ENCODE peak calls at places on chromosomes 7 and 10, in eight cellular contexts. A is uterus, L is psoas muscle, T is heart left ventricle, F is esophagus squamous epithelium, M is IMR-90, R is neuronal stem cell, J is left lung. H is an unnamed sample. For H3K4me1, the result is how much of the 10 kb centered on the place peaks cover.

GRCh38 chr7:6476596-6477374 is 29.0 kb upstream of the DAGLB start:
- DNase-seq in A (no peak), J (no peak), M (no peak), T (no peak), L (no peak), F (no peak), R (no peak), H (no peak)

GRCh38 chr10:71766717-71767419 is 6.5 kb downstream of the VSIR start:
- DNase-seq in L (peak), J (no peak), F (no peak), A (peak), R (no peak), M (peak), T (peak), H (no peak)

GRCh38 chr10:119029613-119030420 is at the start of gene NANOS1:
- DNase-seq in J (peak), T (no peak), M (peak), A (no peak), F (no peak), R (peak), L (peak), H (peak)

GRCh38 chr10:50882540-50882983 is 2.9 kb downstream of the A1CF start:
- DNase-seq in T (no peak), J (no peak), R (no peak), A (no peak), M (no peak), L (no peak), F (no peak), H (no peak)

GRCh38 chr10:49361735-49362568 is 33.9 kb downstream of the DRGX start:
- DNase-seq in F (no peak), A (no peak), M (no peak), L (no peak), J (no peak), T (no peak), R (no peak), H (no peak)

GRCh38 chr7:23246540-23246939 is at the start of gene GPNMB:
- DNase-seq in T (peak), F (no peak), M (peak), L (peak), A (peak), J (no peak), R (no peak), H (no peak)

GRCh38 chr10:131702521-131703356 is 198.1 kb upstream of the PPP2R2D start:
- DNase-seq in M (no peak), L (no peak), T (no peak), R (no peak), F (no peak), A (peak), J (peak), H (no peak)

GRCh38 chr10:14205246-14205645 is 125.5 kb downstream of the FRMD4A start:
- DNase-seq in A (no peak), L (no peak), J (no peak), R (no peak), F (no peak), M (no peak), T (no peak), H (no peak)

GRCh38 chr10:46555713-46556514 is 544 bp downstream of the GPRIN2 start:
- DNase-seq in R (peak), A (no peak), M (no peak), T (peak), F (no peak), L (peak), J (peak), H (no peak)

GRCh38 chr10:18279202-18279601 is 139.0 kb downstream of the CACNB2 start:
- DNase-seq in A (no peak), M (peak), R (no peak), F (no peak), T (no peak), L (no peak), J (no peak), H (no peak)

GRCh38 chr7:103348452-103348851 is 1.0 kb downstream of the PSMC2 start:
- DNase-seq in L (no peak), F (no peak), T (no peak), R (no peak), A (no peak), J (peak), M (no peak), H (no peak)

GRCh38 chr7:95430864-95431263 is 4.0 kb downstream of the PON2 start:
- DNase-seq in F (no peak), T (no peak), R (no peak), A (no peak), L (no peak), J (no peak), M (peak), H (no peak)

GRCh38 chr7:20745716-20746115 is 41.0 kb downstream of the SP8 start:
- DNase-seq in T (no peak), R (peak), F (no peak), J (no peak), A (no peak), M (no peak), L (no peak), H (no peak)

GRCh38 chr10:113176652-113177155 is 226.7 kb downstream of the TCF7L2 start:
- DNase-seq in M (no peak), J (no peak), T (no peak), A (no peak), L (no peak), R (no peak), F (no peak), H (no peak)

GRCh38 chr10:12333382-12334185 is 15.8 kb upstream of the CAMK1D start:
- DNase-seq in M (peak), F (no peak), J (no peak), A (peak), L (peak), T (peak), R (no peak), H (no peak)

GRCh38 chr7:31782411-31782991 is 95.5 kb downstream of the PPP1R17 start:
- DNase-seq in R (peak), A (no peak), F (no peak), J (no peak), M (peak), L (no peak), T (no peak), H (no peak)

GRCh38 chr10:47353351-47353750 is 5.2 kb downstream of the RBP3 start:
- DNase-seq in A (no peak), R (no peak), T (no peak), F (no peak), L (no peak), M (no peak), J (no peak), H (no peak)

GRCh38 chr10:48470115-48470892 is 134.6 kb downstream of the ARHGAP22 start:
- DNase-seq in L (no peak), T (no peak), R (no peak), A (no peak), M (peak), F (no peak), J (no peak), H (no peak)

GRCh38 chr10:75272896-75273295 is 37.1 kb upstream of the COMTD1 start:
- DNase-seq in M (no peak), L (no peak), F (no peak), A (no peak), R (no peak), J (peak), T (no peak), H (no peak)

GRCh38 chr7:81676105-81676811 is 93.6 kb downstream of the HGF start:
- DNase-seq in F (no peak), J (no peak), A (no peak), T (peak), L (no peak), R (no peak), M (no peak), H (no peak)

GRCh38 chr10:6068422-6068821 is 6.3 kb upstream of the IL2RA start:
- DNase-seq in F (no peak), L (no peak), A (no peak), J (no peak), M (no peak), T (no peak), R (no peak), H (no peak)

GRCh38 chr10:35546824-35547225 is 58.3 kb upstream of the GJD4 start:
- DNase-seq in R (no peak), T (no peak), J (no peak), M (peak), F (no peak), A (no peak), L (no peak), H (no peak)

GRCh38 chr7:41912851-41913580 is 210.1 kb upstream of the INHBA start:
- DNase-seq in F (no peak), A (no peak), J (no peak), M (peak), R (no peak), T (no peak), L (no peak), H (no peak)

GRCh38 chr10:102859911-102860310 is 5.9 kb downstream of the BORCS7 start:
- DNase-seq in R (no peak), L (no peak), F (no peak), J (no peak), M (no peak), T (no peak), A (no peak), H (no peak)

GRCh38 chr7:142773937-142774744 is 3.4 kb downstream of the PRSS2 start:
- DNase-seq in A (no peak), R (no peak), F (no peak), T (no peak), L (no peak), M (no peak), J (no peak), H (no peak)

GRCh38 chr7:158353606-158354570 is 233.7 kb downstream of the PTPRN2 start:
- DNase-seq in T (no peak), A (no peak), R (peak), F (no peak), L (no peak), J (peak), M (no peak), H (no peak)

GRCh38 chr7:81036871-81037270 is 118.0 kb upstream of the SEMA3C start:
- DNase-seq in M (no peak), A (no peak), F (no peak), R (no peak), T (no peak), L (no peak), J (no peak), H (no peak)

GRCh38 chr7:155337946-155338631 is 40.4 kb downstream of the INSIG1 start:
- DNase-seq in J (peak), T (no peak), R (no peak), A (no peak), F (no peak), M (no peak), L (no peak), H (no peak)

GRCh38 chr7:19587291-19587690 is 121.5 kb downstream of the POLR1F start:
- DNase-seq in J (no peak), M (no peak), R (no peak), A (no peak), T (no peak), F (no peak), L (no peak), H (no peak)

GRCh38 chr10:88172159-88172558 is 308.7 kb downstream of the PTEN start:
- DNase-seq in M (no peak), F (no peak), T (no peak), J (no peak), A (no peak), L (no peak), R (no peak), H (no peak)

GRCh38 chr10:90020506-90020905 is 319.1 kb downstream of the KIF20B start:
- DNase-seq in L (no peak), R (no peak), T (no peak), F (no peak), A (no peak), J (no peak), M (no peak), H (no peak)

GRCh38 chr10:34824870-34825269 is 9.8 kb upstream of the PARD3 start:
- DNase-seq in J (no peak), R (no peak), L (no peak), M (no peak), T (no peak), F (no peak), A (no peak), H (no peak)

GRCh38 chr10:78589687-78590086 is 479.1 kb upstream of the ZMIZ1 start:
- DNase-seq in L (no peak), M (no peak), F (no peak), A (no peak), J (no peak), R (no peak), T (no peak), H (no peak)

GRCh38 chr10:47383254-47384147 is 592 bp downstream of the ZNF488 start:
- DNase-seq in F (no peak), J (no peak), M (no peak), A (no peak), T (no peak), R (no peak), L (no peak), H (no peak)

GRCh38 chr7:72015106-72015505 is 397.0 kb downstream of the CALN1 start:
- DNase-seq in L (no peak), M (no peak), R (no peak), A (no peak), F (no peak), T (no peak), J (no peak), H (no peak)

GRCh38 chr7:84637568-84638338 is 443.2 kb upstream of the SEMA3A start:
- DNase-seq in A (no peak), F (no peak), J (no peak), T (peak), R (no peak), L (no peak), M (peak), H (no peak)

GRCh38 chr10:120688928-120689327 is 162.2 kb upstream of the WDR11 start:
- DNase-seq in J (no peak), F (no peak), T (no peak), L (no peak), A (no peak), M (no peak), R (no peak), H (no peak)

GRCh38 chr7:46930336-46930735 is 651.6 kb downstream of the TNS3 start:
- DNase-seq in M (peak), R (no peak), A (peak), F (no peak), L (peak), J (no peak), T (no peak), H (no peak)

GRCh38 chr7:151060416-151061234 is 1.2 kb downstream of the SLC4A2 start:
- DNase-seq in J (no peak), R (peak), F (no peak), M (no peak), L (no peak), A (peak), T (no peak), H (no peak)

GRCh38 chr7:90900640-90901353 is 304.7 kb downstream of the CDK14 start:
- DNase-seq in L (no peak), F (no peak), J (no peak), T (no peak), A (no peak), M (no peak), R (no peak), H (no peak)

GRCh38 chr10:69346776-69347175 is 68.5 kb downstream of the HK1 start:
- DNase-seq in R (no peak), L (no peak), F (no peak), J (no peak), A (no peak), T (no peak), M (no peak), H (no peak)
- H3K4me1 ChIP-seq in R (under half), L (half or more), F (half or more), J (half or more), A (under half), T (half or more), M (under half), H (half or more)

GRCh38 chr10:114767589-114768393 is 53.8 kb upstream of the FHIP2A start:
- DNase-seq in J (peak), T (peak), L (peak), R (no peak), M (peak), F (no peak), A (no peak), H (peak)
- H3K27ac ChIP-seq in J (no peak), T (peak), L (peak), R (no peak), M (no peak), F (peak), A (peak), H (no peak)

GRCh38 chr10:104447899-104448298 is 94.3 kb downstream of the CFAP58 start:
- DNase-seq in J (no peak), F (no peak), R (no peak), M (no peak), T (no peak), A (no peak), L (no peak), H (no peak)

GRCh38 chr10:104449402-104449801 is 95.8 kb downstream of the CFAP58 start:
- DNase-seq in R (no peak), J (no peak), T (no peak), F (no peak), M (peak), L (no peak), A (no peak), H (no peak)

GRCh38 chr10:104452977-104453376 is 99.3 kb downstream of the CFAP58 start:
- DNase-seq in J (no peak), M (no peak), L (no peak), R (no peak), F (no peak), A (no peak), T (no peak), H (no peak)

GRCh38 chr10:104450954-104451353 is 97.3 kb downstream of the CFAP58 start:
- DNase-seq in T (no peak), F (no peak), J (no peak), M (no peak), R (no peak), L (no peak), A (no peak), H (no peak)

GRCh38 chr10:104450490-104450889 is 96.9 kb downstream of the CFAP58 start:
- DNase-seq in F (no peak), R (no peak), T (no peak), A (no peak), L (no peak), J (no peak), M (no peak), H (no peak)
- H3K4me1 ChIP-seq in F (under half), R (under half), T (under half), A (under half), L (under half), J (under half), M (under half), H (under half)

GRCh38 chr10:108812296-108812695 is 1111.0 kb downstream of the XPNPEP1 start:
- DNase-seq in L (no peak), R (no peak), J (no peak), T (no peak), F (no peak), A (no peak), M (no peak), H (no peak)

GRCh38 chr10:108812906-108813305 is 1110.4 kb downstream of the XPNPEP1 start:
- DNase-seq in J (no peak), L (no peak), F (no peak), T (no peak), R (no peak), A (no peak), M (no peak), H (no peak)

GRCh38 chr10:108808228-108808627 is 1115.1 kb downstream of the XPNPEP1 start:
- DNase-seq in J (no peak), T (no peak), M (no peak), F (no peak), A (no peak), R (no peak), L (no peak), H (no peak)
- H3K27ac ChIP-seq in J (no peak), T (no peak), M (no peak), F (no peak), A (no peak), R (no peak), L (no peak), H (no peak)

GRCh38 chr7:123751816-123752215 is 3.0 kb upstream of the WASL start:
- DNase-seq in A (no peak), R (no peak), M (peak), J (no peak), T (no peak), F (no peak), L (no peak), H (no peak)
- H3K4me1 ChIP-seq in A (under half), R (under half), M (under half), J (under half), T (under half), F (under half), L (under half), H (under half)

DNA sequence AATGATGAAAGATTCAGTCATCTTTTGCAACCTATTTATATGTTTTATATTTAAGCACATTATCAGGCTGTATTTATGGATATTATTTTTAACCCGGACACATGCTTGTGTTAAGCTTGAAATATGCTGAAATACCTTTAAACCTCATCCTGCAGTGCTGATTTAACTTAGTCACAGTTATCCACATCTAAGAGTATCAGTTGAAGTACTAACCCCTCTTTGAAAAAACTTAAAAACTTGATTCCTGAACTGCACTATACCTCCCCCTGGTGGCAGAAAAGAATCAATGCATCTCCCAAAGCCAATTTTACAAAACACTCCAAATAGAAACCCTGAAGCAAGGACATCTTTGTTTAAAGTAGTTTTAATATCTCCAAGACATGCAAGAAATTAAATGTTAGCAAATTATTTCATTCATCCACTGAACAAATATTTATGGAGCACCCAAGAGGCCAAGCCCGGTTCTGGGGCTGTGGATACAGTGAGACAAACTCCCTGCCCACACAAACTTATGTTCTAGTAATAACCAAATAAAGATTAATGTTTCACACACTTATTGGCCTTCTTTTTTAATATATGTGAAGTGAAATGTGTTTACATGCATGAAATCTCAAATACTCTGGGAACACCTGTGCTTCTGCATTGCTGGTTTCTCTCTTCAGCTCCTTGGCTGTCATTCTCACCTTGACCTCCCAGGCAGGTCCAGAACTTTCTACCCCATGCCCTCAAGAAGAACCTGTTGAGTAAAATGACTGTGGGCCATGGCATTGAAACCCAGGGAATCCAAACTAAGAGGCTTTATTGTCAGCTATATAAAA is 44.0 kb downstream of the SVIL start:
- DNase-seq in J (no peak), A (no peak), L (no peak), F (no peak), R (peak), M (peak), T (no peak), H (no peak)
- H3K27ac ChIP-seq in J (peak), A (peak), L (peak), F (peak), R (no peak), M (no peak), T (peak), H (no peak)

GRCh38 chr7:116546054-116546453 is 21.2 kb downstream of the CAV1 start:
- DNase-seq in T (no peak), M (no peak), A (no peak), F (no peak), R (no peak), J (no peak), L (no peak), H (no peak)
- H3K4me1 ChIP-seq in T (half or more), M (under half), A (under half), F (under half), R (under half), J (under half), L (under half), H (under half)

GRCh38 chr7:2123360-2123759 is 109.4 kb downstream of the MAD1L1 start:
- DNase-seq in A (no peak), J (no peak), L (no peak), F (no peak), M (no peak), R (no peak), T (no peak), H (no peak)

GRCh38 chr7:2120251-2120660 is 112.5 kb downstream of the MAD1L1 start:
- DNase-seq in M (no peak), F (no peak), J (no peak), L (no peak), A (no peak), T (no peak), R (no peak), H (peak)

GRCh38 chr7:2122651-2123050 is 110.1 kb downstream of the MAD1L1 start:
- DNase-seq in R (no peak), M (no peak), F (no peak), A (no peak), J (no peak), L (no peak), T (no peak), H (no peak)

GRCh38 chr7:2118630-2119190 is 114.0 kb downstream of the MAD1L1 start:
- DNase-seq in M (no peak), L (no peak), F (no peak), J (no peak), T (no peak), A (no peak), R (no peak), H (no peak)

GRCh38 chr7:2120841-2121830 is 111.6 kb downstream of the MAD1L1 start:
- DNase-seq in A (no peak), R (no peak), M (no peak), J (no peak), L (no peak), F (no peak), T (no peak), H (no peak)
- H3K27ac ChIP-seq in A (no peak), R (no peak), M (no peak), J (no peak), L (no peak), F (peak), T (no peak), H (peak)